ENCODE peak calls at places on chromosomes 2 and 18, in seven cellular contexts. L, W, P, T, R, J and Q are unnamed samples.

GRCh38 chr2:181586569-181587076 is 70.3 kb downstream of the CERKL start:
- DNase-seq in L (peak), T (no peak), J (no peak), W (no peak), P (no peak), R (no peak), Q (peak)

GRCh38 chr2:217360111-217360510 is 500.2 kb upstream of the TNP1 start:
- DNase-seq in W (no peak), P (no peak), J (no peak), T (no peak), R (no peak), L (no peak), Q (no peak)

GRCh38 chr2:230939691-230940475 is 14.8 kb upstream of the GPR55 start:
- DNase-seq in R (no peak), W (peak), P (no peak), T (no peak), L (no peak), J (no peak), Q (no peak)

GRCh38 chr18:79070486-79070885 is 1.3 kb downstream of the ATP9B start:
- DNase-seq in L (no peak), W (no peak), P (no peak), T (no peak), R (no peak), J (no peak), Q (no peak)

GRCh38 chr2:77008925-77009706 is 513.1 kb downstream of the LRRTM4 start:
- DNase-seq in P (no peak), J (peak), W (no peak), L (peak), T (no peak), R (peak), Q (peak)

GRCh38 chr2:33395660-33396249 is 80.7 kb upstream of the RASGRP3 start:
- DNase-seq in R (peak), J (peak), W (no peak), P (no peak), T (no peak), L (peak), Q (peak)

GRCh38 chr2:134588556-134588955 is 130.2 kb downstream of the TMEM163 start:
- DNase-seq in W (no peak), L (no peak), J (no peak), R (no peak), T (no peak), P (no peak), Q (no peak)

GRCh38 chr2:231904161-231904611 is 22.0 kb downstream of the NPPC start:
- DNase-seq in R (no peak), W (no peak), P (no peak), T (no peak), J (no peak), L (no peak), Q (no peak)

GRCh38 chr18:44474067-44474411 is 206.6 kb upstream of the SETBP1 start:
- DNase-seq in L (no peak), J (no peak), R (no peak), P (no peak), W (no peak), T (no peak), Q (peak)

GRCh38 chr2:238597638-238598528 is 171.2 kb downstream of the ASB1 start:
- DNase-seq in W (no peak), P (no peak), J (no peak), L (no peak), T (no peak), R (no peak), Q (no peak)

GRCh38 chr2:55707751-55708150 is 14.1 kb upstream of the PNPT1 start:
- DNase-seq in L (no peak), J (no peak), R (no peak), W (no peak), T (no peak), P (no peak), Q (no peak)

GRCh38 chr2:63049291-63050185 is 1.1 kb upstream of the OTX1 start:
- DNase-seq in L (no peak), W (peak), J (peak), R (peak), P (no peak), T (no peak), Q (peak)

GRCh38 chr2:128841803-128842202 is 523.1 kb upstream of the HS6ST1 start:
- DNase-seq in P (no peak), T (no peak), L (no peak), W (no peak), R (no peak), J (no peak), Q (no peak)

GRCh38 chr2:37877457-37878315 is 47.4 kb upstream of the RMDN2 start:
- DNase-seq in T (peak), L (peak), R (peak), W (no peak), P (no peak), J (peak), Q (peak)

GRCh38 chr2:141151611-141152286 is 979.1 kb downstream of the LRP1B start:
- DNase-seq in T (no peak), R (no peak), W (no peak), L (no peak), P (no peak), J (no peak), Q (no peak)

GRCh38 chr2:44564752-44565151 is 203.0 kb downstream of the CAMKMT start:
- DNase-seq in T (no peak), W (no peak), P (no peak), L (no peak), R (no peak), J (no peak), Q (no peak)

GRCh38 chr2:27291865-27292264 is 9.6 kb downstream of the TRIM54 start:
- DNase-seq in W (peak), J (no peak), T (no peak), R (no peak), L (no peak), P (no peak), Q (no peak)

GRCh38 chr2:24489942-24490673 is 946 bp upstream of the NCOA1 start:
- DNase-seq in T (no peak), P (no peak), J (peak), W (peak), R (peak), L (peak), Q (peak)

GRCh38 chr18:3294435-3295080 is 32.6 kb downstream of the MYL12B start:
- DNase-seq in W (peak), L (peak), R (peak), P (no peak), T (no peak), J (no peak), Q (peak)

GRCh38 chr2:168545439-168546082 is 89.5 kb downstream of the CERS6 start:
- DNase-seq in L (peak), R (peak), P (no peak), W (no peak), T (no peak), J (peak), Q (peak)

GRCh38 chr2:59223737-59224136 is 982.6 kb upstream of the FANCL start:
- DNase-seq in W (no peak), J (no peak), R (no peak), P (no peak), T (no peak), L (no peak), Q (no peak)

GRCh38 chr2:183812091-183812490 is 687.8 kb downstream of the NUP35 start:
- DNase-seq in J (no peak), T (no peak), L (no peak), R (peak), P (no peak), W (no peak), Q (no peak)

GRCh38 chr2:205688417-205689200 is 6.3 kb downstream of the NRP2 start:
- DNase-seq in P (no peak), J (no peak), R (no peak), L (no peak), T (no peak), W (no peak), Q (no peak)

GRCh38 chr2:161974417-161974816 is 99.6 kb downstream of the DPP4 start:
- DNase-seq in T (no peak), J (no peak), L (no peak), R (no peak), W (no peak), P (no peak), Q (no peak)